ENCODE peak calls at places on chromosomes 1 and 21, in four cellular contexts. D is CD8-positive, alpha-beta memory T cell; T is aorta; A is fibroblast of lung. P is an unnamed sample.

GRCh38 chr1:2583331-2583791 is 3.2 kb upstream of the PRXL2B start:
- DNase-seq in A (no peak), D (no peak), T (peak), P (peak)

GRCh38 chr21:26798856-26799751 is 46.1 kb downstream of the ADAMTS1 start:
- DNase-seq in T (no peak), D (no peak), A (peak), P (no peak)

GRCh38 chr1:19737413-19737812 is 62.3 kb downstream of the TMCO4 start:
- DNase-seq in A (no peak), T (no peak), D (no peak), P (no peak)

GRCh38 chr1:36879613-36880012 is 154.7 kb downstream of the GRIK3 start:
- DNase-seq in A (no peak), T (no peak), D (no peak), P (no peak)

GRCh38 chr1:156157506-156157905 is 4.1 kb downstream of the SEMA4A start:
- DNase-seq in D (no peak), A (no peak), T (no peak), P (no peak)

GRCh38 chr1:54850737-54851136 is 36.3 kb downstream of the DHCR24 start:
- DNase-seq in D (no peak), A (peak), T (peak), P (no peak)

GRCh38 chr1:94095112-94095637 is 25.8 kb downstream of the ABCA4 start:
- DNase-seq in T (peak), D (no peak), A (peak), P (no peak)

GRCh38 chr1:71656902-71657301 is 576.1 kb upstream of the ZRANB2 start:
- DNase-seq in A (no peak), D (no peak), T (no peak), P (no peak)

GRCh38 chr1:159996653-159997052 is 35.1 kb downstream of the PIGM start:
- DNase-seq in T (no peak), D (no peak), A (peak), P (no peak)

GRCh38 chr1:19744886-19745285 is 54.8 kb downstream of the TMCO4 start:
- DNase-seq in T (no peak), A (no peak), D (no peak), P (no peak)

GRCh38 chr21:38679531-38679930 is 126.2 kb upstream of the ETS2 start:
- DNase-seq in A (peak), T (no peak), D (no peak), P (no peak)

GRCh38 chr1:59142663-59143487 is 154.0 kb upstream of the FGGY start:
- DNase-seq in T (peak), A (peak), D (no peak), P (no peak)

GRCh38 chr21:31282095-31282709 is 61.9 kb downstream of the TIAM1 start:
- DNase-seq in T (no peak), A (peak), D (no peak), P (no peak)

GRCh38 chr1:183277821-183278735 is 92.0 kb downstream of the LAMC2 start:
- DNase-seq in D (no peak), A (peak), T (no peak), P (no peak)

GRCh38 chr1:230807551-230808267 is 60.5 kb downstream of the CAPN9 start:
- DNase-seq in D (no peak), T (no peak), A (no peak), P (no peak)

GRCh38 chr21:27721675-27722074 is 754.8 kb upstream of the ADAMTS5 start:
- DNase-seq in D (no peak), T (no peak), A (no peak), P (no peak)

GRCh38 chr1:245717611-245718010 is 562.8 kb downstream of the KIF26B start:
- DNase-seq in D (no peak), T (no peak), A (no peak), P (no peak)

GRCh38 chr1:11735854-11736745 is at the start of gene AGTRAP:
- DNase-seq in T (peak), D (peak), A (peak), P (peak)

GRCh38 chr1:110337704-110338199 is 1.4 kb upstream of the RBM15 start:
- DNase-seq in D (peak), T (peak), A (no peak), P (peak)

GRCh38 chr1:25520446-25521061 is 22.9 kb upstream of the LDLRAP1 start:
- DNase-seq in T (peak), A (peak), D (peak), P (peak)

GRCh38 chr1:33099290-33100118 is 18.6 kb downstream of the AZIN2 start:
- DNase-seq in D (peak), A (peak), T (peak), P (peak)

GRCh38 chr1:164515932-164516331 is 43.1 kb upstream of the PBX1 start:
- DNase-seq in A (peak), T (no peak), D (no peak), P (no peak)

GRCh38 chr1:155531624-155532023 is 31.0 kb downstream of the ASH1L start:
- DNase-seq in D (no peak), A (peak), T (no peak), P (no peak)

GRCh38 chr1:10814954-10815862 is 18.8 kb upstream of the CASZ1 start:
- DNase-seq in T (no peak), D (no peak), A (no peak), P (no peak)

GRCh38 chr1:201409440-201409839 is 10.3 kb upstream of the LAD1 start:
- DNase-seq in D (no peak), T (no peak), A (no peak), P (no peak)

GRCh38 chr1:2888281-2888845 is 86.9 kb upstream of the TTC34 start:
- DNase-seq in D (no peak), T (no peak), A (no peak), P (no peak)

GRCh38 chr21:42601656-42602055 is 51.8 kb upstream of the PDE9A start:
- DNase-seq in D (no peak), T (no peak), A (no peak), P (no peak)

GRCh38 chr1:230519246-230519645 is 93.1 kb upstream of the PGBD5 start:
- DNase-seq in T (no peak), A (no peak), D (no peak), P (no peak)

GRCh38 chr1:56448937-56449336 is 130.4 kb downstream of the PLPP3 start:
- DNase-seq in D (no peak), T (no peak), A (no peak), P (no peak)

GRCh38 chr1:59061876-59062275 is 235.0 kb upstream of the FGGY start:
- DNase-seq in T (peak), A (peak), D (no peak), P (no peak)

GRCh38 chr1:83999316-83999819 is 436 bp upstream of the TTLL7 start:
- DNase-seq in D (no peak), A (peak), T (peak), P (peak)

GRCh38 chr1:54003249-54003646 is 14.7 kb downstream of the LDLRAD1 start:
- DNase-seq in A (no peak), D (no peak), T (no peak), P (no peak)

GRCh38 chr1:68281946-68282615 is 49.8 kb upstream of the WLS start:
- DNase-seq in T (no peak), D (no peak), A (no peak), P (no peak)

GRCh38 chr21:34166468-34166867 is 93.1 kb downstream of the MRPS6 start:
- DNase-seq in A (peak), D (no peak), T (no peak), P (no peak)

GRCh38 chr21:16215193-16215592 is 485.4 kb downstream of the USP25 start:
- DNase-seq in T (no peak), A (no peak), D (no peak), P (no peak)

GRCh38 chr1:58585591-58586151 is 8.6 kb upstream of the TACSTD2 start:
- DNase-seq in A (peak), D (no peak), T (peak), P (no peak)

GRCh38 chr1:78229344-78229743 is 183.6 kb downstream of the GIPC2 start:
- DNase-seq in D (no peak), A (peak), T (no peak), P (no peak)

GRCh38 chr1:4657920-4658585 is 3.6 kb downstream of the AJAP1 start:
- DNase-seq in D (no peak), A (no peak), T (no peak), P (no peak)

GRCh38 chr1:218383681-218384080 is 38.5 kb downstream of the TGFB2 start:
- DNase-seq in A (no peak), D (no peak), T (no peak), P (no peak)

GRCh38 chr21:44353200-44353970 is at the start of gene TRPM2:
- DNase-seq in D (no peak), T (peak), A (peak), P (peak)

GRCh38 chr21:44354775-44355771 is 1.7 kb downstream of the TRPM2 start:
- DNase-seq in A (no peak), T (no peak), D (no peak), P (no peak)

GRCh38 chr21:44352253-44352860 is 1.1 kb upstream of the TRPM2 start:
- DNase-seq in D (no peak), A (no peak), T (no peak), P (no peak)

GRCh38 chr21:44351535-44352252 is 1.7 kb upstream of the TRPM2 start:
- DNase-seq in T (no peak), A (no peak), D (no peak), P (no peak)

GRCh38 chr21:44354001-44354405 is 582 bp downstream of the TRPM2 start:
- DNase-seq in A (no peak), T (no peak), D (no peak), P (no peak)
- H3K27ac ChIP-seq in A (no peak), T (no peak), D (no peak), P (peak)

DNA sequence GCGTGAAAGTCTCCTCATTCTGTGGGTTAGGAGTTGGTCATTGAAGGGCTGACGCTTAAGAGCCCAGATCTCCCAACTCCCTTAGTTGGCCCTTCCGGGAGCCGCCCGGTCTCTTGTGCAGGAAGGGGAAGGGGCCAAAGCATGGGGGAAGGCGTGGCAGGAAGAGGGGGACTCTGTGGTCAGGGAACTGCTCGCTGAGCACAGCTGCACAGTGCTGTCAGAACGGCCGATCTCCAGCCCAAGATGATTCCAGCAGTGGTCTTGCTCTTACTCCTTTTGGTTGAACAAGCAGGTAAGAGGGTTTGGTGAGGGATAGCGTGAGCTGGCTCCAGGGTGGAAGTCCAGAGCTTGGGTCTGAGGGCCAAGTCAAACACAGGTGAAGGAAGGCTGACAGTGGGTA is at the start of gene FCER1G:
- DNase-seq in D (no peak), T (peak), A (no peak), P (peak)
- H3K27ac ChIP-seq in D (no peak), T (no peak), A (no peak), P (peak)

GRCh38 chr1:18645172-18646090 is 14.8 kb downstream of the PAX7 start:
- DNase-seq in T (no peak), A (no peak), D (no peak), P (no peak)
- H3K27ac ChIP-seq in T (no peak), A (no peak), D (no peak), P (no peak)

GRCh38 chr21:37435719-37436118 is 69.1 kb downstream of the DYRK1A start:
- DNase-seq in T (no peak), D (no peak), A (no peak), P (no peak)
- H3K27ac ChIP-seq in T (no peak), D (no peak), A (no peak), P (peak)

DNA sequence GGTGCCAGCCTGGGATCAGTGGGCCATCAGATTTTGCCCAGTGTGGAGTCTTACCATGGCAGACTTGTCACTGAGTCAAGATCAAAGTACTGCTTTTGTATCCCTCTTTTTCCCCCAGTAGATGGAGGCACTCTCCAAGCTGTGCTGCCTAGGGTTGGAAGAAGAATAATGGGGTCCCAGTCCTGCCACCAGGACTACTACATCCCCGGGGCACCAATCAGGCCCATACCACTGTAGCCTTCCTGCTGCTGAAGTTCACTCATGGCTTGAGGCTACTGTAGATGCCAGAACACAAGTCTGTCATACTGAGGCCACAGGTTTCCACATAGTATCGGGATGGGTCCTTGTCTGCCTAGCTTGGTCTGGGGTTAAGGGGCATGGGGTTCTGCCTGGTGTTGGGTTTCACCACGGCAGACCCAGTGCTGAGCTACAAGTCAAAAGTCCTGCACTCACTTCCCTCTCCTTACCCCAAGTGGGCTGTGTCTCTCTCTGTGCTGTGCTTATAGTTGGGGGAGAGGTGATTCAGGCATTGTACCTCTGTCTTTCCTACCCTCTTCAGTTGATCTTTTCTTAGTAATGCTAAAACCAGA is 53.4 kb downstream of the PKN2 start:
- DNase-seq in D (no peak), A (no peak), T (no peak), P (no peak)
- H3K27ac ChIP-seq in D (no peak), A (no peak), T (no peak), P (no peak)

GRCh38 chr1:100321098-100321493 is 31.2 kb upstream of the CDC14A start:
- DNase-seq in T (no peak), A (no peak), D (no peak), P (no peak)

GRCh38 chr1:100320311-100321097 is 31.8 kb upstream of the CDC14A start:
- DNase-seq in T (no peak), A (no peak), D (no peak), P (no peak)

GRCh38 chr1:100325415-100326324 is 26.6 kb upstream of the CDC14A start:
- DNase-seq in T (no peak), D (no peak), A (no peak), P (no peak)

GRCh38 chr1:100322436-100323211 is 29.7 kb upstream of the CDC14A start:
- DNase-seq in T (no peak), A (peak), D (no peak), P (no peak)

DNA sequence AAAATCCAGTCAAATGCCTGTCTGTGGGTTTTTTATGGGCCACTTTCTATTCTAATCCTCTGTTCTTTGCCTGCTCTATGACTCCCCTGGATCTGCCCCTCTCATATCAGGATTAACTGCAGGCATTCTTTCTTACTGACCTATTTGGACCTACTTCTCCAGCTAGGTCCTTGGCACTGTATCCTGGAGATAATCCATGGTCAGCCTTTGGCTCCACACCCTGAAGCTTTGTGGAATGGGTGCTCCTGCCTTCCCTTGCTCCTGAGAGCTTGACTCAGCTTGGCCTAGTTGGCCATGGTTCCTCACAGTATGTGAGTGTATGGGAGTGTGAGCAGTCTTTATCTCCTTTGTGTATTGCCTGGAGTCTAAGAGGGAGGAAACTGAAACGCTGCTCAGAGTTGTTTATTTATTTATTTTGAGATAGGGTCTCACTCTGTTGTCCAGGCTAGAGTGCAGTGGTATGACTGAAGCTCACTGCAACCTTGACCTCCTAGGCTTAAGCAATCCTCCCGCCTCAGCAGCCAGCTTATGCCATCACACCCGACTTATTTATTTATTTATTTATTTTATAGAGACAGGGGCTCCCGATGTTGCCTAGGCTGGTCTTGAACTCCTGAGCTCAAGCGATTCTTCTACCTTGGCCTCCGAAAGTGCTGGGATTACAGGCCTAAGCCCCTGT is 28.7 kb upstream of the CDC14A start:
- DNase-seq in T (no peak), A (no peak), D (no peak), P (no peak)
- H3K27ac ChIP-seq in T (no peak), A (no peak), D (no peak), P (no peak)

DNA sequence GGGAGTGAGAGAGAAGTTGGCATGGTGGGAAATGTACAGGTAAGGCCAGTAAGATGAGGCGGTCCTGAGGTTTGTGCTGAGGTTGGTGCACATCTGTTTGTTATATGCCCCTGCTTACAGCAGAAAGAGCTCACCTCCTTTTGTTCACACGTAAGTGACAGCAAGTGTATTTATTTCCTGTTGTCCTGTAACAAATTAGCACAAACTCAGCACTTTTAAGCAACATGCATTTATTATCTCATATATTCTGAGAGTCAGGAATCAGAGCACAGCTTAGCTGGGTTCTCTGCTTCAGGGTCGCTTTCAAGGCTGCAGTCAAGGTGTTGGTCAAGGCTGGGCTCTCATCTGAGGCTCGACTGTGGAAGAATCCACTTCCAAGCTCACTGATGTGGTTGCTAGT is 45.8 kb downstream of the TENT5C start:
- DNase-seq in A (no peak), D (no peak), T (no peak), P (no peak)
- H3K27ac ChIP-seq in A (no peak), D (no peak), T (no peak), P (no peak)

GRCh38 chr21:45874716-45875415 is 106.7 kb upstream of the COL6A1 start:
- DNase-seq in A (peak), D (no peak), T (peak), P (peak)

GRCh38 chr21:45872902-45873301 is 108.7 kb upstream of the COL6A1 start:
- DNase-seq in T (no peak), D (no peak), A (no peak), P (no peak)

GRCh38 chr21:45872471-45872870 is 109.1 kb upstream of the COL6A1 start:
- DNase-seq in D (no peak), T (no peak), A (no peak), P (peak)

GRCh38 chr21:45873418-45873817 is 108.2 kb upstream of the COL6A1 start:
- DNase-seq in T (peak), D (no peak), A (no peak), P (no peak)

GRCh38 chr21:45873866-45874265 is 107.7 kb upstream of the COL6A1 start:
- DNase-seq in T (peak), A (no peak), D (no peak), P (no peak)
- H3K27ac ChIP-seq in T (no peak), A (no peak), D (no peak), P (no peak)

GRCh38 chr1:6599141-6599975 is 3.3 kb downstream of the KLHL21 start:
- DNase-seq in T (no peak), D (peak), A (peak), P (peak)
- H3K27ac ChIP-seq in T (peak), D (peak), A (no peak), P (peak)

DNA sequence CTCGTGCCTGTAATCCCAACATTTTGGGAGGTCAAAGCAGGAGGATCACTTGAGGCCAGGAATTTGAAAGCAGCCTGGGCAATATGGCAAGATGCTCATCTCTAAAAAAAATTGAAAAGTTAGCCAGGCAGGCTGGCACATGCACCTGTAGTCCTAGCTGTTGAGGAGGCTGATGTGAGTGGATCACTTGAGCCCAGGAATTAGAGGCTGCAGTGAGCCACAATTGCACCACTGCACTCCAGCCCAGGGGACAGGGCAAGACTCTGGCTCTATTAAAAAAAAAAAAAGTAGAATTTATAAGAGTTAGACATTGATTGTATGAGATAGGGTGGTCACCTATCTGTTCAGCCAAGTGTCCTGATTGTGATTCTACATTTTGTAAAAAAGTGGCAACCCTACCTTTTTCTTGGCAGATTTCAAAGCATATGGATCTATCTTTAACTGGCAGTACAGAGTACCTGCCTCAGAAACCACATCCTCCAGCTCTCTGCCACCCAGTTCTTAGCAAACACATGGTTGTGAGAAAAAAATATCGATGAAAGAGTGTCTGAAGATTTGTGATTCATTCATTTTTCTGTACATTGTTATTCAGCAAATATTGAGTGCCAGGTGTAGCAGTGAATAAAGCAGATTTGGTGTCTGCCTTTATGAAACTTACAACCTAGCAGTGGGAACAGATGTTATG is 82.4 kb downstream of the ST3GAL3 start:
- DNase-seq in T (no peak), D (no peak), A (no peak), P (no peak)
- H3K27ac ChIP-seq in T (no peak), D (no peak), A (no peak), P (no peak)

P was measured in spleen.